ENCODE peak calls at places on chromosomes 5 and 9, in nine cellular contexts. One of them, this sample, is unnamed.

GRCh38 chr5:75648712-75649111 is 37.5 kb downstream of the ANKDD1B start:
- DNase-seq in endothelial cell of umbilical vein: no peak
- DNase-seq in body of pancreas: no peak
- DNase-seq in PC-3: no peak
- DNase-seq in pancreas: no peak
- DNase-seq in cardiac muscle cell: no peak
- DNase-seq in right cardiac atrium: no peak
- DNase-seq in dorsolateral prefrontal cortex: no peak
- DNase-seq in GM23338: no peak
- DNase-seq in this sample: no peak

GRCh38 chr5:74766348-74766886 is 500 bp downstream of the GFM2 start:
- DNase-seq in endothelial cell of umbilical vein: peak; percentile 66
- DNase-seq in body of pancreas: no peak
- DNase-seq in PC-3: peak; percentile 34
- DNase-seq in pancreas: no peak
- DNase-seq in cardiac muscle cell: peak; percentile 77
- DNase-seq in right cardiac atrium: no peak
- DNase-seq in dorsolateral prefrontal cortex: no peak
- DNase-seq in GM23338: peak; percentile 72
- DNase-seq in this sample: peak; percentile 75

GRCh38 chr5:105506692-105507277 is 1944.2 kb upstream of the NUDT12 start:
- DNase-seq in endothelial cell of umbilical vein: peak; percentile 24
- DNase-seq in body of pancreas: no peak
- DNase-seq in PC-3: peak; percentile 46
- DNase-seq in pancreas: no peak
- DNase-seq in cardiac muscle cell: peak; percentile 1
- DNase-seq in right cardiac atrium: no peak
- DNase-seq in dorsolateral prefrontal cortex: no peak
- DNase-seq in GM23338: peak; percentile 59
- DNase-seq in this sample: peak; percentile 32

GRCh38 chr9:129036241-129036922 is at the start of gene MIGA2:
- DNase-seq in endothelial cell of umbilical vein: peak; percentile 99
- DNase-seq in body of pancreas: peak; percentile 97
- DNase-seq in PC-3: peak; percentile 96
- DNase-seq in pancreas: peak; percentile 98
- DNase-seq in cardiac muscle cell: peak; percentile 99
- DNase-seq in right cardiac atrium: peak; percentile 98
- DNase-seq in dorsolateral prefrontal cortex: peak; percentile 99
- DNase-seq in GM23338: peak; percentile 100
- DNase-seq in this sample: peak; percentile 99

GRCh38 chr9:94758031-94758430 is 31.5 kb downstream of the AOPEP start:
- DNase-seq in endothelial cell of umbilical vein: no peak
- DNase-seq in body of pancreas: no peak
- DNase-seq in PC-3: no peak
- DNase-seq in pancreas: no peak
- DNase-seq in cardiac muscle cell: no peak
- DNase-seq in right cardiac atrium: no peak
- DNase-seq in dorsolateral prefrontal cortex: no peak
- DNase-seq in GM23338: no peak
- DNase-seq in this sample: no peak

GRCh38 chr5:175378444-175379028 is 65.4 kb downstream of the DRD1 start:
- DNase-seq in endothelial cell of umbilical vein: no peak
- DNase-seq in body of pancreas: no peak
- DNase-seq in PC-3: peak; percentile 91
- DNase-seq in pancreas: no peak
- DNase-seq in cardiac muscle cell: no peak
- DNase-seq in right cardiac atrium: no peak
- DNase-seq in dorsolateral prefrontal cortex: no peak
- DNase-seq in GM23338: no peak
- DNase-seq in this sample: peak; percentile 1

GRCh38 chr5:40240671-40241070 is 439.0 kb upstream of the PTGER4 start:
- DNase-seq in endothelial cell of umbilical vein: no peak
- DNase-seq in body of pancreas: no peak
- DNase-seq in PC-3: no peak
- DNase-seq in pancreas: no peak
- DNase-seq in cardiac muscle cell: no peak
- DNase-seq in right cardiac atrium: no peak
- DNase-seq in dorsolateral prefrontal cortex: no peak
- DNase-seq in GM23338: no peak
- DNase-seq in this sample: no peak

GRCh38 chr9:136235709-136236455 is 9.7 kb downstream of the QSOX2 start:
- DNase-seq in endothelial cell of umbilical vein: no peak
- DNase-seq in body of pancreas: no peak
- DNase-seq in PC-3: no peak
- DNase-seq in pancreas: no peak
- DNase-seq in cardiac muscle cell: no peak
- DNase-seq in right cardiac atrium: no peak
- DNase-seq in dorsolateral prefrontal cortex: no peak
- DNase-seq in GM23338: no peak
- DNase-seq in this sample: no peak

GRCh38 chr9:115943591-115944165 is 209.9 kb upstream of the PAPPA start:
- DNase-seq in endothelial cell of umbilical vein: no peak
- DNase-seq in body of pancreas: no peak
- DNase-seq in PC-3: no peak
- DNase-seq in pancreas: no peak
- DNase-seq in cardiac muscle cell: no peak
- DNase-seq in right cardiac atrium: no peak
- DNase-seq in dorsolateral prefrontal cortex: no peak
- DNase-seq in GM23338: no peak
- DNase-seq in this sample: peak; percentile 62

GRCh38 chr9:133460405-133461175 is 812 bp downstream of the CACFD1 start:
- DNase-seq in endothelial cell of umbilical vein: peak; percentile 23
- DNase-seq in body of pancreas: peak; percentile 87
- DNase-seq in PC-3: peak; percentile 28
- DNase-seq in pancreas: peak; percentile 83
- DNase-seq in cardiac muscle cell: peak; percentile 43
- DNase-seq in right cardiac atrium: peak; percentile 67
- DNase-seq in dorsolateral prefrontal cortex: no peak
- DNase-seq in GM23338: peak; percentile 79
- DNase-seq in this sample: peak; percentile 50

GRCh38 chr9:18490591-18491370 is 16.8 kb downstream of the ADAMTSL1 start:
- DNase-seq in endothelial cell of umbilical vein: peak; percentile 96
- DNase-seq in body of pancreas: no peak
- DNase-seq in PC-3: peak; percentile 92
- DNase-seq in pancreas: no peak
- DNase-seq in cardiac muscle cell: peak; percentile 97
- DNase-seq in right cardiac atrium: peak; percentile 45
- DNase-seq in dorsolateral prefrontal cortex: no peak
- DNase-seq in GM23338: no peak
- DNase-seq in this sample: peak; percentile 89

GRCh38 chr9:92759990-92760893 is 4.4 kb downstream of the BICD2 start:
- DNase-seq in endothelial cell of umbilical vein: no peak
- DNase-seq in body of pancreas: peak; percentile 62
- DNase-seq in PC-3: no peak
- DNase-seq in pancreas: no peak
- DNase-seq in cardiac muscle cell: no peak
- DNase-seq in right cardiac atrium: peak; percentile 73
- DNase-seq in dorsolateral prefrontal cortex: peak; percentile 83
- DNase-seq in GM23338: no peak
- DNase-seq in this sample: no peak

GRCh38 chr9:126169736-126170135 is 156.9 kb upstream of the MVB12B start:
- DNase-seq in endothelial cell of umbilical vein: no peak
- DNase-seq in body of pancreas: no peak
- DNase-seq in PC-3: no peak
- DNase-seq in pancreas: no peak
- DNase-seq in cardiac muscle cell: no peak
- DNase-seq in right cardiac atrium: no peak
- DNase-seq in dorsolateral prefrontal cortex: no peak
- DNase-seq in GM23338: no peak
- DNase-seq in this sample: no peak

GRCh38 chr9:34546834-34547827 is 24.3 kb upstream of the ENHO start:
- DNase-seq in endothelial cell of umbilical vein: peak; percentile 66
- DNase-seq in body of pancreas: peak; percentile 59
- DNase-seq in PC-3: peak; percentile 74
- DNase-seq in pancreas: peak; percentile 30
- DNase-seq in cardiac muscle cell: peak; percentile 88
- DNase-seq in right cardiac atrium: peak; percentile 75
- DNase-seq in dorsolateral prefrontal cortex: peak; percentile 80
- DNase-seq in GM23338: peak; percentile 91
- DNase-seq in this sample: peak; percentile 80

GRCh38 chr5:71922584-71923106 is 184.6 kb upstream of the MAP1B start:
- DNase-seq in endothelial cell of umbilical vein: peak; percentile 87
- DNase-seq in body of pancreas: no peak
- DNase-seq in PC-3: peak; percentile 79
- DNase-seq in pancreas: no peak
- DNase-seq in cardiac muscle cell: peak; percentile 88
- DNase-seq in right cardiac atrium: no peak
- DNase-seq in dorsolateral prefrontal cortex: no peak
- DNase-seq in GM23338: no peak
- DNase-seq in this sample: peak; percentile 45

GRCh38 chr5:51997908-51998307 is 614.7 kb downstream of the ISL1 start:
- DNase-seq in endothelial cell of umbilical vein: no peak
- DNase-seq in body of pancreas: no peak
- DNase-seq in PC-3: no peak
- DNase-seq in pancreas: no peak
- DNase-seq in cardiac muscle cell: no peak
- DNase-seq in right cardiac atrium: no peak
- DNase-seq in dorsolateral prefrontal cortex: no peak
- DNase-seq in GM23338: no peak
- DNase-seq in this sample: no peak

GRCh38 chr5:15502208-15502607 is 2.2 kb downstream of the FBXL7 start:
- DNase-seq in endothelial cell of umbilical vein: peak; percentile 65
- DNase-seq in body of pancreas: no peak
- DNase-seq in PC-3: no peak
- DNase-seq in pancreas: no peak
- DNase-seq in cardiac muscle cell: peak; percentile 68
- DNase-seq in right cardiac atrium: no peak
- DNase-seq in dorsolateral prefrontal cortex: no peak
- DNase-seq in GM23338: no peak
- DNase-seq in this sample: peak; percentile 61

GRCh38 chr5:78753093-78753531 is 104.5 kb upstream of the LHFPL2 start:
- DNase-seq in endothelial cell of umbilical vein: no peak
- DNase-seq in body of pancreas: no peak
- DNase-seq in PC-3: no peak
- DNase-seq in pancreas: no peak
- DNase-seq in cardiac muscle cell: no peak
- DNase-seq in right cardiac atrium: no peak
- DNase-seq in dorsolateral prefrontal cortex: no peak
- DNase-seq in GM23338: no peak
- DNase-seq in this sample: peak; percentile 45

GRCh38 chr5:141094481-141095262 is at the start of gene PCDHB2:
- DNase-seq in endothelial cell of umbilical vein: peak; percentile 21
- DNase-seq in body of pancreas: no peak
- DNase-seq in PC-3: peak; percentile 81
- DNase-seq in pancreas: no peak
- DNase-seq in cardiac muscle cell: peak; percentile 6
- DNase-seq in right cardiac atrium: peak; percentile 38
- DNase-seq in dorsolateral prefrontal cortex: no peak
- DNase-seq in GM23338: peak; percentile 98
- DNase-seq in this sample: peak; percentile 92
- H3K27ac ChIP-seq in endothelial cell of umbilical vein: no peak within 1 kb of the TSS
- H3K27ac ChIP-seq in body of pancreas: no peak within 1 kb of the TSS
- H3K27ac ChIP-seq in PC-3: no peak within 1 kb of the TSS
- H3K27ac ChIP-seq in pancreas: no peak within 1 kb of the TSS
- H3K27ac ChIP-seq in cardiac muscle cell: peak within 1 kb of the TSS; percentile 91
- H3K27ac ChIP-seq in right cardiac atrium: no peak within 1 kb of the TSS
- H3K27ac ChIP-seq in dorsolateral prefrontal cortex: no peak within 1 kb of the TSS
- H3K27ac ChIP-seq in GM23338: peak within 1 kb of the TSS; percentile 70
- H3K27ac ChIP-seq in this sample: peak within 1 kb of the TSS; percentile 94

DNA sequence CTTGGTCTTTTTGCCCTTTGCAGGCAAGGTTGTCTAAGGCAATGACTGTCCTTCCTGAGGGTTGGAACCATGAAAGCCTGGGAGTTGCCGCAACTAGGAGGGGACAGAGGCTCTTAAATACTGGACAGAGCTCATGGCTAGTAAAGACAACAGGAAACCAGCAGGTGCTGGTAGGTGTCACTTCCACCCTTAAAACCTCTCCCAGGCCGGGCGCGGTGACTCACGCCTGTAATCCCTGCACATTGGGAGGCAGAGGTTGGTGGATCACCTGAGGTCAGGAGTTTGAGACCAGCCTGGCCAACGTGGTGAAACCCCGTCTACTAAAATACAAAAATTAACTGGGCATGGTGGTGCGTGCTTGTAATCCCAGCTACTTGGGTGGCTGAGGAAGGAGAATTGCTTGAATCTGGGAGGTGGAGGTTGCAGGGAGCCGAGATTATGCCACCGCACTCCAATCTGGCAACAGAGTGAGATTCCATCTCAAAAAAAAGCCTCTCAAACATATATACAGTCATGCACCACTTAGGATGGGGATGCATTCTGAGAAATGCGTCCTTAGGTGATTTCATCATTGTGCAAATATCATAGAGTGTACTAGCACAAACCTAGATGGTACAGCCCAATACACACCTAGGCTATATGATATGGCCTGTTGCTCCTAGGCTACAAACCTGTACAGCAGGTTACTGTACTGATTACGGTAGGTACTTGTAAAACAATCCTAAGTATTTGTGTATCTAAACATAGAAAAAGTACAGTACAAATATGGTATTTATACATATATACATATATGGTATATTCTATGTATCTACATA is 102.7 kb downstream of the HSPA4 start:
- DNase-seq in endothelial cell of umbilical vein: no peak
- DNase-seq in body of pancreas: no peak
- DNase-seq in PC-3: no peak
- DNase-seq in pancreas: no peak
- DNase-seq in cardiac muscle cell: no peak
- DNase-seq in right cardiac atrium: no peak
- DNase-seq in dorsolateral prefrontal cortex: no peak
- DNase-seq in GM23338: no peak
- DNase-seq in this sample: no peak
- H3K27ac ChIP-seq in endothelial cell of umbilical vein: no peak overlapping the region
- H3K27ac ChIP-seq in body of pancreas: no peak overlapping the region
- H3K27ac ChIP-seq in PC-3: no peak overlapping the region
- H3K27ac ChIP-seq in pancreas: no peak overlapping the region
- H3K27ac ChIP-seq in cardiac muscle cell: no peak overlapping the region
- H3K27ac ChIP-seq in right cardiac atrium: no peak overlapping the region
- H3K27ac ChIP-seq in dorsolateral prefrontal cortex: no peak overlapping the region
- H3K27ac ChIP-seq in GM23338: no peak overlapping the region
- H3K27ac ChIP-seq in this sample: no peak overlapping the region

DNA sequence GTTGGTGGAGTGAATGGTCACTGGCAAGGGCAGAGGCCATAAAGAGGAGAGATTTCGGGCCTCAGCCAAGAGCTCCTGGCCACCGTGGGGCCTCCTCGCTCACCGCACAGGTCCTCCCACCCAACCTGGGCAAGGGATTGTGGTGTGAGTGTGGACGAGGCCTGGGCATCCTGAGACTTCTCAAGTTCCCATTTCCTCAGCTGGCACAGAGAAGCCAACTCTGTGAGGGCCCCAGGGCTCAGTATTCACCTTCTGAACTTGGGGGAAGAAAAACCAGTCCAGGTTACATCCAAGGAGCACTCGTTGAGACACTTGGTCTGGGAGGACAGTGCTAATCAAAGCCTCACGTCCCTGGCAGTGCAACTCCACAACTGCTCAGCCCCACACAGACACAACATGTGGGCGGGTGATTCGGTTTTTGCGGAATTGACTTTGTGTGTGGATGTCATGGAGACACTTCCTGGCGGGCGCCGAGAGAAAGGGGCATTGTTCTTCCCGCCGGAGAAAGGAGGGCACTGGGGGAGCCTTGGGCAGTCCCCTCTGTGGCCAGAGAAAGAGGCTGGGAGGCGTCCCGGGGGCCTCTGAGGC is 28.5 kb upstream of the NKD2 start:
- DNase-seq in endothelial cell of umbilical vein: peak; percentile 29
- DNase-seq in body of pancreas: no peak
- DNase-seq in PC-3: no peak
- DNase-seq in pancreas: no peak
- DNase-seq in cardiac muscle cell: no peak
- DNase-seq in right cardiac atrium: no peak
- DNase-seq in dorsolateral prefrontal cortex: no peak
- DNase-seq in GM23338: no peak
- DNase-seq in this sample: no peak
- H3K27ac ChIP-seq in endothelial cell of umbilical vein: no peak overlapping the region
- H3K27ac ChIP-seq in body of pancreas: no peak overlapping the region
- H3K27ac ChIP-seq in PC-3: no peak overlapping the region
- H3K27ac ChIP-seq in pancreas: peak overlapping the region; percentile 41
- H3K27ac ChIP-seq in cardiac muscle cell: no peak overlapping the region
- H3K27ac ChIP-seq in right cardiac atrium: no peak overlapping the region
- H3K27ac ChIP-seq in dorsolateral prefrontal cortex: no peak overlapping the region
- H3K27ac ChIP-seq in GM23338: no peak overlapping the region
- H3K27ac ChIP-seq in this sample: no peak overlapping the region

GRCh38 chr5:68187268-68188055 is 28.1 kb upstream of the PIK3R1 start:
- DNase-seq in endothelial cell of umbilical vein: peak; percentile 24
- DNase-seq in body of pancreas: no peak
- DNase-seq in PC-3: no peak
- DNase-seq in pancreas: no peak
- DNase-seq in cardiac muscle cell: peak; percentile 62
- DNase-seq in right cardiac atrium: peak; percentile 42
- DNase-seq in dorsolateral prefrontal cortex: peak; percentile 86
- DNase-seq in GM23338: peak; percentile 75
- DNase-seq in this sample: peak; percentile 18
- H3K27ac ChIP-seq in endothelial cell of umbilical vein: no peak overlapping the region
- H3K27ac ChIP-seq in body of pancreas: no peak overlapping the region
- H3K27ac ChIP-seq in PC-3: no peak overlapping the region
- H3K27ac ChIP-seq in pancreas: no peak overlapping the region
- H3K27ac ChIP-seq in cardiac muscle cell: no peak overlapping the region
- H3K27ac ChIP-seq in right cardiac atrium: peak overlapping the region; percentile 28
- H3K27ac ChIP-seq in dorsolateral prefrontal cortex: peak overlapping the region; percentile 94
- H3K27ac ChIP-seq in GM23338: peak overlapping the region; percentile 56
- H3K27ac ChIP-seq in this sample: no peak overlapping the region

This sample was measured in mesenchymal stem cell.